ENCODE peak calls at places on chromosomes 1 and 21, in nine cellular contexts. P is central memory CD4-positive, alpha-beta T cell; Y is A172; S is left lobe of liver; H is neural crest cell; C is right cardiac atrium; W is cardiac fibroblast; R is activated CD4-positive, alpha-beta T cell treated with anti-CD3 and anti-CD28 coated beads for 1 hour; T is non-pigmented ciliary epithelial cell. M is an unnamed sample.

GRCh38 chr1:6807782-6808181 is 22.5 kb downstream of the CAMTA1 start:
- DNase-seq in T (no peak), R (no peak), S (no peak), Y (no peak), P (no peak), C (no peak), W (no peak), H (no peak), M (no peak)

GRCh38 chr1:84845357-84845756 is 47.6 kb downstream of the LPAR3 start:
- DNase-seq in C (no peak), R (no peak), W (no peak), Y (no peak), T (no peak), S (no peak), H (no peak), P (no peak), M (no peak)

GRCh38 chr1:212721388-212722247 is 22.0 kb upstream of the BATF3 start:
- DNase-seq in H (no peak), C (no peak), T (peak; percentile 32), S (no peak), W (peak; percentile 66), P (no peak), R (no peak), Y (peak; percentile 89), M (no peak)

GRCh38 chr1:204258213-204259115 is 44.7 kb upstream of the GOLT1A start:
- DNase-seq in C (peak; percentile 81), W (peak; percentile 64), R (no peak), T (no peak), P (peak; percentile 7), S (no peak), H (peak; percentile 62), Y (peak; percentile 70), M (no peak)

GRCh38 chr1:24193046-24193445 is 6.0 kb upstream of the IFNLR1 start:
- DNase-seq in C (no peak), W (peak; percentile 27), T (no peak), Y (peak; percentile 16), H (no peak), P (no peak), R (no peak), S (no peak), M (no peak)

GRCh38 chr21:25964009-25964408 is 206.6 kb downstream of the APP start:
- DNase-seq in R (no peak), H (no peak), W (no peak), S (no peak), T (no peak), Y (peak; percentile 16), C (no peak), P (no peak), M (no peak)

GRCh38 chr1:202286622-202287097 is 55.1 kb downstream of the UBE2T start:
- DNase-seq in T (no peak), S (no peak), Y (no peak), C (no peak), R (no peak), P (no peak), H (no peak), W (peak; percentile 89), M (no peak)

GRCh38 chr21:18759267-18759666 is 355.7 kb upstream of the TMPRSS15 start:
- DNase-seq in R (no peak), W (no peak), C (no peak), H (no peak), T (no peak), Y (peak; percentile 9), P (no peak), S (no peak), M (no peak)

GRCh38 chr21:33975548-33976081 is 60.0 kb upstream of the ATP5PO start:
- DNase-seq in Y (peak; percentile 61), W (no peak), S (no peak), R (peak; percentile 19), H (no peak), P (peak; percentile 36), C (no peak), T (no peak), M (peak; percentile 77)

GRCh38 chr1:16082283-16083038 is 9.0 kb upstream of the FAM131C start:
- DNase-seq in T (no peak), P (peak; percentile 33), Y (peak; percentile 50), W (peak; percentile 71), C (peak; percentile 84), S (peak; percentile 70), R (peak; percentile 43), H (peak; percentile 76), M (peak; percentile 42)